ENCODE peak calls at places on chromosomes 3 and 15, in six cellular contexts. One of them, this sample, is unnamed.
A peak's percentile ranks its signal among the peaks of the same experiment; 100 is the strongest.

GRCh38 chr3:170555329-170555728 is 30.5 kb downstream of the SLC7A14 start:
- DNase-seq in HepG2: no peak
- DNase-seq in GM12891: no peak
- DNase-seq in K562: no peak
- DNase-seq in H1: no peak
- DNase-seq in GM12878: no peak
- DNase-seq in this sample: no peak

GRCh38 chr15:101532865-101533264 is 43.4 kb upstream of the PCSK6 start:
- DNase-seq in HepG2: no peak
- DNase-seq in GM12891: no peak
- DNase-seq in K562: no peak
- DNase-seq in H1: no peak
- DNase-seq in GM12878: no peak
- DNase-seq in this sample: no peak

GRCh38 chr15:35289029-35289617 is 204.0 kb upstream of the NANOGP8 start:
- DNase-seq in HepG2: peak; percentile 44
- DNase-seq in GM12891: no peak
- DNase-seq in K562: peak; percentile 19
- DNase-seq in H1: no peak
- DNase-seq in GM12878: no peak
- DNase-seq in this sample: no peak

GRCh38 chr3:186374370-186374769 is 12.3 kb upstream of the DGKG start:
- DNase-seq in HepG2: no peak
- DNase-seq in GM12891: no peak
- DNase-seq in K562: no peak
- DNase-seq in H1: no peak
- DNase-seq in GM12878: no peak
- DNase-seq in this sample: no peak

GRCh38 chr3:100402150-100402706 is 889 bp downstream of the LNP1 start:
- DNase-seq in HepG2: no peak
- DNase-seq in GM12891: no peak
- DNase-seq in K562: no peak
- DNase-seq in H1: no peak
- DNase-seq in GM12878: no peak
- DNase-seq in this sample: no peak

GRCh38 chr15:40918146-40918798 is 10.9 kb upstream of the DLL4 start:
- DNase-seq in HepG2: no peak
- DNase-seq in GM12891: no peak
- DNase-seq in K562: no peak
- DNase-seq in H1: no peak
- DNase-seq in GM12878: no peak
- DNase-seq in this sample: no peak

GRCh38 chr15:34984884-34985630 is 3.0 kb downstream of the ZNF770 start:
- DNase-seq in HepG2: peak; percentile 44
- DNase-seq in GM12891: no peak
- DNase-seq in K562: no peak
- DNase-seq in H1: no peak
- DNase-seq in GM12878: no peak
- DNase-seq in this sample: no peak

GRCh38 chr3:184645304-184645703 is 66.6 kb downstream of the MAGEF1 start:
- DNase-seq in HepG2: peak; percentile 10
- DNase-seq in GM12891: no peak
- DNase-seq in K562: no peak
- DNase-seq in H1: no peak
- DNase-seq in GM12878: no peak
- DNase-seq in this sample: no peak

GRCh38 chr3:14541646-14542045 is 1.5 kb upstream of the GRIP2 start:
- DNase-seq in HepG2: no peak
- DNase-seq in GM12891: no peak
- DNase-seq in K562: no peak
- DNase-seq in H1: no peak
- DNase-seq in GM12878: no peak
- DNase-seq in this sample: no peak

GRCh38 chr3:110791971-110792370 is 279.6 kb upstream of the NECTIN3 start:
- DNase-seq in HepG2: no peak
- DNase-seq in GM12891: no peak
- DNase-seq in K562: no peak
- DNase-seq in H1: no peak
- DNase-seq in GM12878: no peak
- DNase-seq in this sample: no peak

GRCh38 chr15:25249236-25250010 is 189.4 kb downstream of the UBE3A start:
- DNase-seq in HepG2: no peak
- DNase-seq in GM12891: peak; percentile 6
- DNase-seq in K562: no peak
- DNase-seq in H1: no peak
- DNase-seq in GM12878: no peak
- DNase-seq in this sample: peak; percentile 5

GRCh38 chr15:94230436-94230885 is 900 bp upstream of the MCTP2 start:
- DNase-seq in HepG2: no peak
- DNase-seq in GM12891: no peak
- DNase-seq in K562: no peak
- DNase-seq in H1: no peak
- DNase-seq in GM12878: no peak
- DNase-seq in this sample: no peak

GRCh38 chr3:130900959-130901358 is 7.1 kb downstream of the ATP2C1 start:
- DNase-seq in HepG2: peak; percentile 3
- DNase-seq in GM12891: no peak
- DNase-seq in K562: no peak
- DNase-seq in H1: no peak
- DNase-seq in GM12878: no peak
- DNase-seq in this sample: no peak

GRCh38 chr15:66496951-66497501 is 536 bp downstream of the SNAPC5 start:
- DNase-seq in HepG2: peak; percentile 15
- DNase-seq in GM12891: no peak
- DNase-seq in K562: peak; percentile 38
- DNase-seq in H1: no peak
- DNase-seq in GM12878: no peak
- DNase-seq in this sample: no peak

GRCh38 chr3:178382388-178383061 is 153.7 kb upstream of the KCNMB2 start:
- DNase-seq in HepG2: no peak
- DNase-seq in GM12891: no peak
- DNase-seq in K562: no peak
- DNase-seq in H1: no peak
- DNase-seq in GM12878: no peak
- DNase-seq in this sample: no peak

GRCh38 chr3:105368575-105369500 is 2.1 kb downstream of the ALCAM start:
- DNase-seq in HepG2: peak; percentile 60
- DNase-seq in GM12891: no peak
- DNase-seq in K562: no peak
- DNase-seq in H1: no peak
- DNase-seq in GM12878: peak; percentile 69
- DNase-seq in this sample: peak; percentile 21

GRCh38 chr3:137525471-137525870 is 238.6 kb upstream of the SOX14 start:
- DNase-seq in HepG2: no peak
- DNase-seq in GM12891: no peak
- DNase-seq in K562: no peak
- DNase-seq in H1: no peak
- DNase-seq in GM12878: no peak
- DNase-seq in this sample: no peak

GRCh38 chr15:38589502-38589901 is 24.9 kb upstream of the RASGRP1 start:
- DNase-seq in HepG2: no peak
- DNase-seq in GM12891: no peak
- DNase-seq in K562: no peak
- DNase-seq in H1: no peak
- DNase-seq in GM12878: no peak
- DNase-seq in this sample: no peak

GRCh38 chr15:40511472-40512133 is 40.8 kb downstream of the CHST14 start:
- DNase-seq in HepG2: peak; percentile 62
- DNase-seq in GM12891: peak; percentile 63
- DNase-seq in K562: peak; percentile 93
- DNase-seq in H1: no peak
- DNase-seq in GM12878: no peak
- DNase-seq in this sample: peak; percentile 50

GRCh38 chr3:71393093-71393492 is 190.4 kb downstream of the FOXP1 start:
- DNase-seq in HepG2: no peak
- DNase-seq in GM12891: no peak
- DNase-seq in K562: no peak
- DNase-seq in H1: no peak
- DNase-seq in GM12878: no peak
- DNase-seq in this sample: no peak

GRCh38 chr3:155217591-155217990 is 75.9 kb downstream of the STRIT1 start:
- DNase-seq in HepG2: no peak
- DNase-seq in GM12891: no peak
- DNase-seq in K562: no peak
- DNase-seq in H1: no peak
- DNase-seq in GM12878: no peak
- DNase-seq in this sample: no peak

GRCh38 chr15:55894406-55894965 is 98.9 kb downstream of the NEDD4 start:
- DNase-seq in HepG2: no peak
- DNase-seq in GM12891: no peak
- DNase-seq in K562: no peak
- DNase-seq in H1: no peak
- DNase-seq in GM12878: peak; percentile 5
- DNase-seq in this sample: no peak

GRCh38 chr3:105334138-105334882 is 32.4 kb upstream of the ALCAM start:
- DNase-seq in HepG2: no peak
- DNase-seq in GM12891: no peak
- DNase-seq in K562: no peak
- DNase-seq in H1: no peak
- DNase-seq in GM12878: no peak
- DNase-seq in this sample: no peak

GRCh38 chr3:32510075-32510724 is 7.5 kb upstream of the CMTM6 start:
- DNase-seq in HepG2: peak; percentile 71
- DNase-seq in GM12891: peak; percentile 42
- DNase-seq in K562: peak; percentile 53
- DNase-seq in H1: no peak
- DNase-seq in GM12878: no peak
- DNase-seq in this sample: peak; percentile 30

GRCh38 chr3:189099031-189099471 is 72.7 kb upstream of the TPRG1 start:
- DNase-seq in HepG2: no peak
- DNase-seq in GM12891: no peak
- DNase-seq in K562: no peak
- DNase-seq in H1: no peak
- DNase-seq in GM12878: no peak
- DNase-seq in this sample: no peak

GRCh38 chr3:189099505-189100290 is 72.1 kb upstream of the TPRG1 start:
- DNase-seq in HepG2: no peak
- DNase-seq in GM12891: no peak
- DNase-seq in K562: no peak
- DNase-seq in H1: no peak
- DNase-seq in GM12878: no peak
- DNase-seq in this sample: no peak

GRCh38 chr3:189092547-189092946 is 79.2 kb upstream of the TPRG1 start:
- DNase-seq in HepG2: no peak
- DNase-seq in GM12891: no peak
- DNase-seq in K562: no peak
- DNase-seq in H1: no peak
- DNase-seq in GM12878: no peak
- DNase-seq in this sample: no peak

GRCh38 chr3:189096092-189096491 is 75.7 kb upstream of the TPRG1 start:
- DNase-seq in HepG2: no peak
- DNase-seq in GM12891: no peak
- DNase-seq in K562: no peak
- DNase-seq in H1: no peak
- DNase-seq in GM12878: no peak
- DNase-seq in this sample: no peak

GRCh38 chr3:189094539-189094938 is 77.2 kb upstream of the TPRG1 start:
- DNase-seq in HepG2: no peak
- DNase-seq in GM12891: no peak
- DNase-seq in K562: no peak
- DNase-seq in H1: no peak
- DNase-seq in GM12878: no peak
- DNase-seq in this sample: no peak
- TF ChIP-seq POLR2A in HepG2: no peak
- TF ChIP-seq POLR2A in GM12891: no peak
- TF ChIP-seq POLR2A in K562: no peak
- TF ChIP-seq POLR2A in H1: no peak
- TF ChIP-seq POLR2A in GM12878: no peak
- TF ChIP-seq POLR2A in this sample: no peak

GRCh38 chr3:197181751-197182150 is 116.7 kb downstream of the DLG1 start:
- DNase-seq in HepG2: no peak
- DNase-seq in GM12891: no peak
- DNase-seq in K562: no peak
- DNase-seq in H1: no peak
- DNase-seq in GM12878: no peak
- DNase-seq in this sample: no peak
- TF ChIP-seq TAF1 in HepG2: no peak
- TF ChIP-seq TAF1 in GM12891: no peak
- TF ChIP-seq TAF1 in K562: no peak
- TF ChIP-seq TAF1 in H1: no peak
- TF ChIP-seq TAF1 in GM12878: no peak
- TF ChIP-seq TAF1 in this sample: no peak

DNA sequence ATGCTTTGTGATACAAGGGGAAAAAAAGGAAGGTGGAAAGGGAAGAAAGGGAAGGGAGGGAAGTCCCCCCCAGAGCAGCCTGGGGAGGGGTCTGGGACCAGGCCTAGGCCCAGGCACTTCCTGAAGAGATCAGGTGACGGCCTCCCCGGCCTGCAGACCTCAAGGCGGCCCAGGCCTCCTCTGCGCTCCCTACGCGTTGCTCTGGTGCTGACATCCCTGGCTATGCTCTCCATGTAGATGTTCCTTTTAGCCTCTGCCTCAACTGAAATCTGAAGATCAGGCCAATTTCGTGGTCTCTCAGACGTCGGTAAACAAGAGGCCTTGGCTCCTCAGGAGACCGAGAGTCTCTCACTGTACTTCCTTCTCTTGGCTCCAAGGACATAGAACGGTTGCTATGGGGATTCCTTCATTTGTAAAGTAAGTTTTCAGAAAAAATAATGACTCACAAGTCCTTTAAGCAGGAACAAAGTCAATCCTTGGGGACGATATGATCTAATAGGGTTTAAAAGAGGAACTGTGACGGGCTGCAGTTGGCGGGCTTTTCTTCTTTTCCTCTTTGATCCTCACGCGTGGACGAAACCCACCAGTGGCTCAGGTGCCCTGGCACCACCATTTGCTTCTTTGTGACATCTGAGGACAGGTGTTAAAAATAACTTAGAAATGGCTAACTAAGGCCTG is 55.6 kb upstream of the CGNL1 start:
- DNase-seq in HepG2: no peak
- DNase-seq in GM12891: no peak
- DNase-seq in K562: no peak
- DNase-seq in H1: no peak
- DNase-seq in GM12878: no peak
- DNase-seq in this sample: no peak
- TF ChIP-seq POLR2AphosphoS5 in HepG2: no peak
- TF ChIP-seq POLR2AphosphoS5 in GM12891: no peak
- TF ChIP-seq POLR2AphosphoS5 in K562: no peak
- TF ChIP-seq POLR2AphosphoS5 in H1: no peak
- TF ChIP-seq POLR2AphosphoS5 in GM12878: no peak
- TF ChIP-seq POLR2AphosphoS5 in this sample: no peak

DNA sequence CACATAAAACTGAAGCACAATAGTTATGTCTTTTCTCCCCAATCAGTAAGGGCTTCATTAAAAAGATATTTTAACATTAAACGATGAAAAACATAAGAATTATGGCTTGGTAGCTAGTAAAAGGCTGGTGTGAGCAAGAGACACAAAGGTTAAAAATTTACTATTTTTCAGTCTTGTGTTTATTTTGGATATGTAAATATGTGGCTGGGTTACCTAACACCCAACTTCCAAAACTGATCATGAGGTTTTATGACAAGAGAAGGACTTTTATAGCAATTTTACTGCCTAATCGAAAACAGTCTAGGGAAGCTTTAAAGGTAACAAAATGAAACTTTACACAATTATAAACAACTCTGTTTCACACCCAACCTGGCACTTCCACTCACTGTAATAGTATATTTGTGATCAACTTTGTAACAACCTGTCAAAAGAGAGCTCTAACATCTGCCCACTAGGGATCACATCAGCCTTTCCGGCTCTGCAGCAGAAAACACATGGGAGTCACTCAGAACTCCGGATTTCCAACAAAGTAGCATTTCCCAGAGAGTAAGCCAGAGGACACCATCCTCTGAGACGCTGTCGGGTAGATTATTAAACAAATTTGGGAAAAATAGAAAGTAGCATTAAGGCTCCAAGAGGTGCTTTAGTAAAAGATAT is 123.4 kb upstream of the C2CD4B start:
- DNase-seq in HepG2: no peak
- DNase-seq in GM12891: no peak
- DNase-seq in K562: no peak
- DNase-seq in H1: no peak
- DNase-seq in GM12878: no peak
- DNase-seq in this sample: no peak
- TF ChIP-seq POLR2A in HepG2: no peak
- TF ChIP-seq POLR2A in GM12891: no peak
- TF ChIP-seq POLR2A in K562: no peak
- TF ChIP-seq POLR2A in H1: no peak
- TF ChIP-seq POLR2A in GM12878: no peak
- TF ChIP-seq POLR2A in this sample: no peak